ENCODE peak calls at places on chromosomes 16 and 17, in four cellular contexts. L is stimulated activated CD4-positive, alpha-beta T cell treated with anti-CD3 and anti-CD28 coated beads, Interleukin-1b, Interleukin-23, amount 100 ng/mL, for 24 hours; U is Right ventricle myocardium inferior; X is fibroblast of the aortic adventitia. B is an unnamed sample.
A peak's percentile ranks its signal among the peaks of the same experiment; 100 is the strongest.

GRCh38 chr16:47787695-47788094 is 326.6 kb downstream of the PHKB start:
- DNase-seq in X (peak; percentile 17), L (no peak), U (no peak), B (no peak)

GRCh38 chr17:78206298-78206697 is 7.8 kb upstream of the BIRC5 start:
- DNase-seq in X (no peak), U (no peak), L (no peak), B (no peak)

GRCh38 chr17:17060001-17060929 is 18.0 kb downstream of the MPRIP start:
- DNase-seq in L (no peak), X (no peak), U (no peak), B (no peak)

GRCh38 chr16:88202207-88202745 is 180.5 kb upstream of the ZNF469 start:
- DNase-seq in X (no peak), U (no peak), L (no peak), B (no peak)

GRCh38 chr17:82985973-82986372 is 93.4 kb upstream of the METRNL start:
- DNase-seq in U (no peak), L (no peak), X (no peak), B (no peak)

GRCh38 chr17:48025904-48026502 is 11.6 kb downstream of the COPZ2 start:
- DNase-seq in L (no peak), U (no peak), X (no peak), B (no peak)

GRCh38 chr16:50224297-50224696 is 42.1 kb upstream of the ADCY7 start:
- DNase-seq in L (no peak), U (no peak), X (no peak), B (no peak)

GRCh38 chr16:4414187-4414909 is 2.0 kb downstream of the CORO7 start:
- DNase-seq in X (no peak), L (peak; percentile 54), U (no peak), B (no peak)

GRCh38 chr17:31854672-31855071 is 4.4 kb downstream of the COPRS start:
- DNase-seq in U (no peak), L (no peak), X (peak; percentile 37), B (no peak)

GRCh38 chr16:72769876-72770275 is 278.1 kb downstream of the ZFHX3 start:
- DNase-seq in L (no peak), U (no peak), X (no peak), B (no peak)

GRCh38 chr17:68697850-68698313 is 96.7 kb upstream of the FAM20A start:
- DNase-seq in X (peak; percentile 97), U (no peak), L (no peak), B (peak; percentile 94)

GRCh38 chr17:66786101-66786500 is 48.8 kb upstream of the CACNG5 start:
- DNase-seq in L (no peak), U (no peak), X (no peak), B (no peak)

GRCh38 chr17:34464812-34465211 is 101.8 kb upstream of the CCL1 start:
- DNase-seq in U (no peak), L (no peak), X (no peak), B (no peak)

GRCh38 chr16:525123-525519 is 2.4 kb upstream of the CAPN15 start:
- DNase-seq in X (no peak), L (no peak), U (no peak), B (no peak)

GRCh38 chr17:81910840-81911276 is 341 bp downstream of the PCYT2 start:
- DNase-seq in L (no peak), U (no peak), X (no peak), B (no peak)

GRCh38 chr16:65772134-65772732 is 594.3 kb upstream of the CDH5 start:
- DNase-seq in X (no peak), L (no peak), U (no peak), B (no peak)

GRCh38 chr16:6335072-6335471 is 997.6 kb upstream of the RBFOX1 start:
- DNase-seq in L (no peak), U (no peak), X (no peak), B (no peak)

GRCh38 chr17:5381542-5381941 is 37.9 kb downstream of the NUP88 start:
- DNase-seq in U (no peak), X (peak; percentile 47), L (no peak), B (peak; percentile 31)

GRCh38 chr16:79809376-79809775 is 208.8 kb upstream of the MAF start:
- DNase-seq in X (no peak), L (no peak), U (no peak), B (no peak)

GRCh38 chr17:39139137-39139516 is 12.3 kb downstream of the PLXDC1 start:
- DNase-seq in X (peak; percentile 72), L (no peak), U (no peak), B (no peak)

GRCh38 chr16:13919330-13919682 is 648 bp upstream of the ERCC4 start:
- DNase-seq in U (no peak), X (peak; percentile 67), L (no peak), B (peak; percentile 23)

GRCh38 chr16:31416371-31416770 is 11.8 kb downstream of the COX6A2 start:
- DNase-seq in U (no peak), L (no peak), X (no peak), B (no peak)

GRCh38 chr16:4391635-4392381 is 20.2 kb downstream of the VASN start:
- DNase-seq in L (no peak), X (no peak), U (peak; percentile 56), B (no peak)

GRCh38 chr16:76910931-76911330 is 280.1 kb upstream of the MON1B start:
- DNase-seq in X (peak; percentile 93), U (no peak), L (no peak), B (peak; percentile 35)

GRCh38 chr17:81672954-81673353 is 6.4 kb downstream of the CCDC137 start:
- DNase-seq in X (no peak), L (no peak), U (peak; percentile 41), B (no peak)

GRCh38 chr17:32876414-32877163 is at the start of gene MYO1D:
- DNase-seq in L (peak; percentile 12), X (no peak), U (peak; percentile 72), B (no peak)

GRCh38 chr16:55499951-55500350 is 8.9 kb upstream of the LPCAT2 start:
- DNase-seq in L (no peak), X (peak; percentile 99), U (peak; percentile 51), B (peak; percentile 62)

GRCh38 chr16:371729-372521 is 1.6 kb upstream of the MRPL28 start:
- DNase-seq in U (no peak), X (no peak), L (no peak), B (no peak)

GRCh38 chr17:6327007-6327406 is 107.9 kb downstream of the AIPL1 start:
- DNase-seq in U (no peak), X (no peak), L (no peak), B (no peak)

GRCh38 chr16:48013476-48013875 is 142.3 kb downstream of the ABCC12 start:
- DNase-seq in X (peak; percentile 59), U (no peak), L (no peak), B (no peak)

B was measured in fibroblast of the conjunctiva.